ENCODE peak calls at places on chromosome 1, in ten cellular contexts. H is uterus, X is neural crest cell, Z is NB4, B is cardiac muscle cell, R is progenitor cell of endocrine pancreas, G is WTC11, P is heart right ventricle, C is astrocyte of the spinal cord, N is ovary. S is an unnamed sample.

GRCh38 chr1:19468397-19468956 is 16.9 kb downstream of the CAPZB start:
- DNase-seq in P (peak; percentile 45), X (no peak), Z (peak; percentile 54), G (no peak), C (no peak), N (no peak), R (no peak), B (no peak), H (no peak), S (no peak)

GRCh38 chr1:204692852-204693356 is 7.4 kb upstream of the LRRN2 start:
- DNase-seq in B (no peak), R (no peak), N (no peak), C (no peak), X (no peak), Z (no peak), P (no peak), G (peak; percentile 54), H (no peak), S (no peak)

GRCh38 chr1:110188116-110188618 is 21.9 kb upstream of the KCNC4 start:
- DNase-seq in Z (no peak), G (no peak), R (no peak), P (no peak), C (no peak), N (no peak), H (peak; percentile 43), X (no peak), B (peak; percentile 22), S (no peak)

GRCh38 chr1:56404561-56405030 is 174.8 kb downstream of the PLPP3 start:
- DNase-seq in H (no peak), N (peak; percentile 19), R (no peak), P (peak; percentile 24), Z (peak; percentile 29), X (no peak), G (no peak), C (peak; percentile 25), B (peak; percentile 68), S (no peak)

GRCh38 chr1:55877440-55878232 is 662.5 kb upstream of the USP24 start:
- DNase-seq in P (no peak), N (no peak), B (peak; percentile 11), C (no peak), R (no peak), G (no peak), H (no peak), Z (no peak), X (no peak), S (no peak)

GRCh38 chr1:235906436-235906835 is 39.7 kb upstream of the LYST start:
- DNase-seq in B (no peak), X (no peak), C (no peak), N (no peak), G (no peak), P (no peak), R (no peak), H (no peak), Z (no peak), S (no peak)

GRCh38 chr1:32753532-32754281 is 51.1 kb upstream of the SYNC start:
- DNase-seq in X (peak; percentile 77), N (peak; percentile 88), R (peak; percentile 84), B (peak; percentile 62), G (peak; percentile 89), P (peak; percentile 69), Z (peak; percentile 60), C (peak; percentile 54), H (peak; percentile 58), S (peak; percentile 77)

GRCh38 chr1:169812131-169812530 is 17.4 kb upstream of the METTL18 start:
- DNase-seq in C (no peak), H (no peak), X (no peak), R (no peak), G (no peak), N (no peak), P (no peak), Z (no peak), B (no peak), S (no peak)

GRCh38 chr1:186531561-186532165 is 70.7 kb upstream of the PDC start:
- DNase-seq in Z (no peak), C (peak; percentile 48), R (no peak), H (no peak), G (no peak), X (no peak), N (no peak), P (no peak), B (peak; percentile 37), S (no peak)

GRCh38 chr1:99963041-99963795 is 6.6 kb upstream of the SLC35A3 start:
- DNase-seq in C (peak; percentile 66), N (no peak), Z (no peak), H (no peak), R (no peak), P (no peak), X (no peak), B (peak; percentile 29), G (no peak), S (no peak)

GRCh38 chr1:119772298-119772697 is 3.6 kb upstream of the HMGCS2 start:
- DNase-seq in Z (no peak), H (no peak), R (no peak), B (no peak), G (no peak), P (no peak), N (no peak), C (no peak), X (no peak), S (no peak)

GRCh38 chr1:119778359-119778758 is 9.7 kb upstream of the HMGCS2 start:
- DNase-seq in N (no peak), B (no peak), G (no peak), P (no peak), C (no peak), Z (no peak), H (no peak), R (no peak), X (no peak), S (no peak)

GRCh38 chr1:119771770-119772169 is 3.1 kb upstream of the HMGCS2 start:
- DNase-seq in R (no peak), B (no peak), G (no peak), Z (no peak), X (no peak), P (no peak), H (no peak), N (no peak), C (no peak), S (no peak)

GRCh38 chr1:119773711-119774241 is 5.1 kb upstream of the HMGCS2 start:
- DNase-seq in C (peak; percentile 4), P (no peak), N (no peak), G (no peak), R (no peak), X (no peak), Z (no peak), H (no peak), B (peak; percentile 59), S (no peak)

GRCh38 chr1:119774746-119775495 is 6.2 kb upstream of the HMGCS2 start:
- DNase-seq in H (no peak), N (no peak), X (no peak), B (no peak), Z (no peak), R (no peak), C (no peak), P (no peak), G (no peak), S (no peak)
- TF ChIP-seq CTCF in H (no peak), N (no peak), X (no peak), B (no peak), Z (no peak), R (no peak), C (no peak), P (no peak), G (no peak), S (no peak)

GRCh38 chr1:212718499-212718898 is 18.9 kb upstream of the BATF3 start:
- DNase-seq in P (no peak), Z (peak; percentile 23), C (peak; percentile 22), G (no peak), H (no peak), X (no peak), N (no peak), B (peak; percentile 39), R (no peak), S (no peak)
- TF ChIP-seq CTCF in P (no peak), Z (no peak), C (peak; percentile 26), G (no peak), H (no peak), X (no peak), N (no peak), B (peak; percentile 27), R (no peak), S (no peak)

DNA sequence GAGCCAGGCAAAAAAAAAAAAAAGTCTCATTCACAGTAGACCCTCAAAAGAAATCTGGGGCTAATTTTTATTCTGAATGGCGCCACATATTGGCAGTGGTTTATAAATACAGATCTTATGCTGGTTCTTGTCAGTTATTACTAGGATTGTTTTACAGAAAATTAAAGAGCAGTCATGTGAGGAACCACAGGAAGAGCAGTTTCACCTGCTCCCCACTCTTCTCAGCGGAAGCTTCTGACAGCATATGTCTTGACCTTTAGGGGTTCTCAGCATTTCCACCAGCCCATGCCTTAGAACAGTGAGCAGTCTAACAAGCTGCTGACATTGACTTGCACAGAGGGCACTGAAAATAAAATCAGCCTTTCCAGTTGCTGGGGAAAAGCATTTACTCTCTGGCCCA is 144.4 kb downstream of the SYT2 start:
- DNase-seq in H (no peak), R (no peak), X (no peak), B (no peak), P (no peak), C (no peak), G (no peak), N (no peak), Z (no peak), S (no peak)
- TF ChIP-seq CTCF in H (no peak), R (no peak), X (no peak), B (no peak), P (no peak), C (no peak), G (no peak), N (no peak), Z (peak; percentile 7), S (no peak)

GRCh38 chr1:205739348-205740160 is 10.4 kb downstream of the NUCKS1 start:
- DNase-seq in N (no peak), C (peak; percentile 68), B (peak; percentile 67), H (no peak), R (no peak), Z (peak; percentile 32), P (no peak), G (no peak), X (no peak), S (no peak)
- TF ChIP-seq CTCF in N (no peak), C (peak; percentile 33), B (peak; percentile 16), H (no peak), R (no peak), Z (no peak), P (no peak), G (no peak), X (no peak), S (no peak)

DNA sequence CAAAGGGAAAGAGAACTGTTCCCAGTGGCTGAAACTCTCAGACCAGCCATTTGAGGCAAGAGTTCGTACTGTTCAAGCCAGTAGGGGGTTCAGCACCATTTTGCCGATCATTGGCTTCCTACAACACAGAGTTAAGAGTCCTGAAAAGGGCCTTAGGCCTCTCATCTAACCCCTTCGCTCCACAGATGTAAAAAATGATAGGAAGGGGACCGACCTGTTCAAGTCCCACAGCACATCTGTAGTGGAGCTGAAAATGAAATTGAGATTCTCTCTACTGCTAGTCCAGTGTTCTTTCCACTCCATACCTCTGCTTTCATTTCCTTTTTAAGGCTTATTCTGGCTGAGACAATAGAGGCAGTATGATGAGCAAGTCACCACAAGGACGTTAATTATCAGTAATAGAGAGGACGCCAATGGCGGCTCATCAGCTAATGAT is 1.1 kb downstream of the DDR2 start:
- DNase-seq in H (no peak), Z (no peak), G (no peak), R (no peak), B (peak; percentile 68), N (no peak), C (peak; percentile 42), P (no peak), X (no peak), S (no peak)
- TF ChIP-seq CTCF in H (no peak), Z (no peak), G (no peak), R (no peak), B (peak; percentile 34), N (no peak), C (peak; percentile 20), P (no peak), X (no peak), S (no peak)

GRCh38 chr1:95723346-95723745 is 489.3 kb downstream of the RWDD3 start:
- DNase-seq in B (no peak), Z (no peak), X (no peak), C (no peak), N (no peak), H (no peak), R (no peak), G (no peak), P (no peak), S (no peak)
- TF ChIP-seq CTCF in B (no peak), Z (no peak), X (no peak), C (no peak), N (no peak), H (no peak), R (no peak), G (no peak), P (no peak), S (no peak)

S was measured in activated B cell treated with CpG ODN at 0.5 μM for 24 hours.